ENCODE peak calls at places on chromosomes 13 and 19, in seven cellular contexts. L is esophagus squamous epithelium, C is skeletal muscle cell, E is WERI-Rb-1, X is upper lobe of left lung, W is neural progenitor cell, V is fibroblast of mammary gland. K is an unnamed sample.

GRCh38 chr13:105441406-105441805 is 1094.1 kb downstream of the EFNB2 start:
- DNase-seq in C (no peak), E (no peak), L (no peak), V (no peak), W (no peak), X (no peak), K (no peak)

GRCh38 chr19:43570174-43570791 is 5.0 kb downstream of the XRCC1 start:
- DNase-seq in C (no peak), W (no peak), L (no peak), V (no peak), E (no peak), X (no peak), K (no peak)

GRCh38 chr19:11421607-11422098 is 2.5 kb upstream of the RGL3 start:
- DNase-seq in C (no peak), W (peak), E (peak), L (no peak), V (no peak), X (peak), K (no peak)

GRCh38 chr19:57506163-57506562 is 6.4 kb downstream of the ZNF773 start:
- DNase-seq in L (no peak), V (no peak), C (no peak), W (no peak), X (no peak), E (no peak), K (no peak)

GRCh38 chr13:98834254-98834960 is 81.9 kb upstream of the SLC15A1 start:
- DNase-seq in V (no peak), X (no peak), W (peak), E (peak), L (no peak), C (no peak), K (no peak)

GRCh38 chr19:53927745-53928144 is 18.7 kb downstream of the CACNG7 start:
- DNase-seq in C (no peak), W (peak), X (no peak), V (peak), L (no peak), E (no peak), K (no peak)

GRCh38 chr19:2045501-2046045 is 5.5 kb downstream of the MKNK2 start:
- DNase-seq in V (no peak), E (no peak), C (no peak), L (no peak), W (no peak), X (peak), K (no peak)

GRCh38 chr19:49894879-49895565 is 1.7 kb downstream of the IL4I1 start:
- DNase-seq in C (no peak), X (no peak), V (no peak), L (no peak), W (no peak), E (no peak), K (no peak)

GRCh38 chr19:3163230-3163886 is 15.2 kb upstream of the S1PR4 start:
- DNase-seq in W (peak), V (peak), X (no peak), C (no peak), L (no peak), E (peak), K (no peak)

GRCh38 chr13:111650626-111651025 is 330.2 kb downstream of the TEX29 start:
- DNase-seq in E (no peak), V (no peak), W (no peak), X (no peak), L (no peak), C (no peak), K (no peak)

GRCh38 chr13:50203256-50204083 is 188.2 kb downstream of the KCNRG start:
- DNase-seq in C (no peak), W (no peak), E (no peak), L (no peak), X (no peak), V (no peak), K (no peak)

GRCh38 chr19:42122691-42123607 is 9.3 kb downstream of the POU2F2 start:
- DNase-seq in L (no peak), X (no peak), E (no peak), V (no peak), W (no peak), C (no peak), K (no peak)

GRCh38 chr19:51644636-51645271 is 1.9 kb downstream of the SIGLEC14 start:
- DNase-seq in C (no peak), L (no peak), W (no peak), V (no peak), X (no peak), E (no peak), K (no peak)
- H3K4me3 ChIP-seq in C (no peak), L (peak), W (no peak), V (no peak), X (peak), E (no peak), K (no peak)

DNA sequence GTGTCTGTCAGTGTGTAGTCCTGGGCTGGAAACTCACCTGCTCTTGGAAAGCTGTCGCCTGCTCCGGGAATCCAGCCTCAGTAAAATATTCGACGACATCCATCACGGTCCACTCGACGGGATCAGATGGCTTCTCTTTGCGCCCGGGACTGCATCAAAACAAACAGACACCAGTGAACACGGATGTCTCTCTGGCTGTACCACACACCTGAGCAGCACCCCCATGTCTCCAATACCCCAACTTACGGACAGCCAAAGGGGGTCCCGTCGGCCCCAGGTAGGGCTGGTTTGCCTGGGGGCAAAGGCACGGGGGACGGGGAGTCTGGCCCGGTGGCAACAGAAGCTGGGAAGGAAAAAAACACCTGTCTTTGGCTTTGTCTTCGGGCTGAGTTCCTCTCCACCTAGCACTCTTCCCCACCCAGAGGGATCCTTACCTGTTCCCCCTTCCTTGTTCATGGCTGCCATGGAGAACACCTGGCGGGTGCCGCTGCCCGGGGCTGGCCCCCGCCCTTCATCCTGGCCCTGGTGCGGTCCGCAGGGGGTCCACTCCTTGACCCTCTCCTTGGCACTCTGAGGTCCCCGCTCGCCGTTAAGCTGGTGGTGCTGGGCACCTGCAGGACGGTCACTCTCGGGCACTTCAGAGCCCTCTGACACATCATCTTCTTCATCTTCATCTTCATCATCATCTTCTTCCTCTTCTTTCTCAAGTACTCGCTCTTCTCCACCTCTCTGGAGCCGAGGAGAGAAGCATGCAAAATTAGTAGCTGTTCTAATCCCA is 1.7 kb downstream of the SAMD1 start:
- DNase-seq in C (no peak), W (no peak), V (no peak), X (peak), L (no peak), E (no peak), K (no peak)
- H3K4me3 ChIP-seq in C (peak), W (peak), V (peak), X (peak), L (peak), E (peak), K (peak)

GRCh38 chr19:35117017-35117570 is 1.5 kb downstream of the FXYD3 start:
- DNase-seq in L (no peak), W (no peak), X (no peak), E (peak), V (no peak), C (no peak), K (no peak)

GRCh38 chr19:35115538-35115951 is at the start of gene FXYD3:
- DNase-seq in E (no peak), L (no peak), X (no peak), W (no peak), C (no peak), V (no peak), K (no peak)

GRCh38 chr19:35117791-35118190 is 2.2 kb downstream of the FXYD3 start:
- DNase-seq in X (no peak), V (no peak), W (no peak), E (no peak), L (no peak), C (no peak), K (no peak)

GRCh38 chr19:35114656-35115537 is 726 bp upstream of the FXYD3 start:
- DNase-seq in E (peak), C (no peak), V (peak), W (peak), X (peak), L (no peak), K (no peak)

DNA sequence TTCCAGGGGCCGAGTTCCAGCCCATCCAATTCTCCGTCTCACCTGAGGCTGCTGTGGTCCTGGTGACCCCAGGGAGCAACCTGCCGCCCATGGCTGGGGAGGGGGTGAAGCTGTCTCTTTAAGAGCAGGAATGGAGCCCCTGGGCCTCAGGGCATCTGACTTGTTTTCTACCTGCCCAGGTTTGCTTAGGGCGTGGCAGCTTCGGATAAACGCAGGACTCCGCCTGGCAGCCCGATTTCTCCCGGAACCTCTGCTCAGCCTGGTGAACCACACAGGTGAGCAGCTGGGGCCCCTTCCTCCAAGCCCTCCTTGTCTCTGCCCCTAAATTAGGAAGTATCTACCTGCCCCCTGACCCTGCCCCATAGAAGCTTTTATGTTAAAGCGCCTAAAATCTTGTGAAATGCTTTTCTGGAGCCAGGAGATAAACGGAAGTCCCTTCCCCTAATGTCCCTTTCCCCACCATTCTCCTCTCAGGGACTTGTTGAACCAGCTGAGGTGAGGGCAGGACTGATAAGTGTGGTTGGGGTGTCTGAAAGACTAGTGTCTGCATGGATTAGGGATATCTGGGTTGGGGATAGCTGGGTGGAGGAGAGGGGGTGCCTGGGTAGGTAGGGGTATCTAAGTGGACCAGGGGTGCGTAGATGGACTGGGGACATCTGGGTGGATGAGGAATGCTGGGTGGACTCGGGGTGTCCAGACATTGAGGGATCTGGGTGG is 620 bp downstream of the FXYD3 start:
- DNase-seq in X (no peak), V (no peak), L (no peak), E (no peak), W (no peak), C (no peak), K (no peak)
- H3K4me3 ChIP-seq in X (peak), V (no peak), L (peak), E (no peak), W (no peak), C (no peak), K (no peak)

GRCh38 chr13:48414501-48414900 is 1.6 kb upstream of the LPAR6 start:
- DNase-seq in X (no peak), E (no peak), W (no peak), L (no peak), V (no peak), C (no peak), K (no peak)

GRCh38 chr13:48412881-48413351 is at the start of gene LPAR6:
- DNase-seq in V (peak), W (peak), C (peak), E (no peak), X (no peak), L (no peak), K (no peak)

GRCh38 chr13:48410199-48410598 is 2.7 kb downstream of the LPAR6 start:
- DNase-seq in V (no peak), L (no peak), E (no peak), X (no peak), W (no peak), C (no peak), K (no peak)

GRCh38 chr13:48412100-48412556 is 785 bp downstream of the LPAR6 start:
- DNase-seq in V (peak), X (no peak), C (no peak), L (no peak), E (no peak), W (no peak), K (no peak)

GRCh38 chr13:48411281-48412099 is 1.4 kb downstream of the LPAR6 start:
- DNase-seq in E (no peak), W (peak), X (no peak), L (no peak), C (no peak), V (peak), K (no peak)
- H3K4me3 ChIP-seq in E (no peak), W (peak), X (peak), L (peak), C (peak), V (peak), K (no peak)

GRCh38 chr19:35986111-35986510 is 8.9 kb upstream of the SDHAF1 start:
- DNase-seq in C (no peak), V (no peak), L (no peak), E (no peak), W (no peak), X (no peak), K (no peak)

GRCh38 chr19:35990771-35991730 is 3.9 kb upstream of the SDHAF1 start:
- DNase-seq in W (no peak), X (no peak), L (no peak), E (no peak), V (no peak), C (no peak), K (no peak)

GRCh38 chr19:35986664-35987570 is 8.1 kb upstream of the SDHAF1 start:
- DNase-seq in W (peak), V (no peak), L (no peak), E (peak), C (no peak), X (peak), K (no peak)

GRCh38 chr19:35988824-35989223 is 6.2 kb upstream of the SDHAF1 start:
- DNase-seq in X (no peak), W (no peak), C (no peak), L (no peak), V (no peak), E (no peak), K (no peak)

GRCh38 chr19:35987571-35987896 is 7.5 kb upstream of the SDHAF1 start:
- DNase-seq in X (no peak), V (no peak), L (no peak), W (no peak), C (no peak), E (no peak), K (no peak)
- H3K4me3 ChIP-seq in X (peak), V (no peak), L (peak), W (peak), C (peak), E (peak), K (peak)

GRCh38 chr19:55082023-55082851 is 6.6 kb downstream of the EPS8L1 start:
- DNase-seq in L (no peak), C (no peak), X (peak), V (peak), W (peak), E (peak), K (peak)
- H3K4me3 ChIP-seq in L (peak), C (peak), X (peak), V (no peak), W (peak), E (peak), K (peak)

GRCh38 chr13:27599845-27600553 is 20.3 kb downstream of the LNX2 start:
- DNase-seq in V (peak), C (peak), W (no peak), E (no peak), X (no peak), L (no peak), K (no peak)
- H3K4me3 ChIP-seq in V (no peak), C (no peak), W (no peak), E (no peak), X (no peak), L (no peak), K (no peak)

K was measured in GM12864.